ENCODE peak calls at places on chromosome 14, in eight cellular contexts. One of them, this sample, is unnamed.

GRCh38 chr14:92945544-92945943 is 22.6 kb downstream of the CHGA start:
- DNase-seq in bronchial epithelial cell: no peak
- DNase-seq in CD8-positive, alpha-beta T cell: no peak
- DNase-seq in naive thymus-derived CD4-positive, alpha-beta T cell: no peak
- DNase-seq in SW480: no peak
- DNase-seq in hippocampal formation: no peak
- DNase-seq in NCI-H748 treated with DMSO at 0.1 percent for 48 hours: no peak
- DNase-seq in HCT116: no peak
- DNase-seq in this sample: no peak

GRCh38 chr14:77307099-77307496 is 13.6 kb downstream of the POMT2 start:
- DNase-seq in naive thymus-derived CD4-positive, alpha-beta T cell: no peak
- DNase-seq in hippocampal formation: peak
- DNase-seq in SW480: no peak
- DNase-seq in HCT116: no peak
- DNase-seq in CD8-positive, alpha-beta T cell: no peak
- DNase-seq in bronchial epithelial cell: no peak
- DNase-seq in NCI-H748 treated with DMSO at 0.1 percent for 48 hours: no peak
- DNase-seq in this sample: no peak

GRCh38 chr14:34113051-34113511 is 162.2 kb upstream of the EGLN3 start:
- DNase-seq in HCT116: no peak
- DNase-seq in SW480: peak
- DNase-seq in hippocampal formation: no peak
- DNase-seq in bronchial epithelial cell: peak
- DNase-seq in naive thymus-derived CD4-positive, alpha-beta T cell: no peak
- DNase-seq in CD8-positive, alpha-beta T cell: no peak
- DNase-seq in NCI-H748 treated with DMSO at 0.1 percent for 48 hours: no peak
- DNase-seq in this sample: no peak

GRCh38 chr14:101758913-101759593 is 2.5 kb upstream of the PPP2R5C start:
- DNase-seq in bronchial epithelial cell: no peak
- DNase-seq in NCI-H748 treated with DMSO at 0.1 percent for 48 hours: no peak
- DNase-seq in HCT116: no peak
- DNase-seq in SW480: no peak
- DNase-seq in naive thymus-derived CD4-positive, alpha-beta T cell: no peak
- DNase-seq in CD8-positive, alpha-beta T cell: no peak
- DNase-seq in hippocampal formation: no peak
- DNase-seq in this sample: no peak

GRCh38 chr14:65224799-65225198 is 122.5 kb upstream of the MAX start:
- DNase-seq in HCT116: no peak
- DNase-seq in SW480: no peak
- DNase-seq in hippocampal formation: peak
- DNase-seq in bronchial epithelial cell: no peak
- DNase-seq in naive thymus-derived CD4-positive, alpha-beta T cell: no peak
- DNase-seq in CD8-positive, alpha-beta T cell: no peak
- DNase-seq in NCI-H748 treated with DMSO at 0.1 percent for 48 hours: no peak
- DNase-seq in this sample: peak

GRCh38 chr14:37712976-37713431 is 117.6 kb downstream of the TTC6 start:
- DNase-seq in NCI-H748 treated with DMSO at 0.1 percent for 48 hours: no peak
- DNase-seq in bronchial epithelial cell: no peak
- DNase-seq in SW480: no peak
- DNase-seq in naive thymus-derived CD4-positive, alpha-beta T cell: no peak
- DNase-seq in CD8-positive, alpha-beta T cell: no peak
- DNase-seq in hippocampal formation: no peak
- DNase-seq in HCT116: no peak
- DNase-seq in this sample: no peak

GRCh38 chr14:74908861-74909341 is 14.2 kb downstream of the RPS6KL1 start:
- DNase-seq in NCI-H748 treated with DMSO at 0.1 percent for 48 hours: no peak
- DNase-seq in hippocampal formation: no peak
- DNase-seq in CD8-positive, alpha-beta T cell: no peak
- DNase-seq in HCT116: no peak
- DNase-seq in naive thymus-derived CD4-positive, alpha-beta T cell: no peak
- DNase-seq in SW480: no peak
- DNase-seq in bronchial epithelial cell: no peak
- DNase-seq in this sample: no peak

GRCh38 chr14:76877871-76878270 is 51.7 kb downstream of the LRRC74A start:
- DNase-seq in naive thymus-derived CD4-positive, alpha-beta T cell: no peak
- DNase-seq in HCT116: no peak
- DNase-seq in NCI-H748 treated with DMSO at 0.1 percent for 48 hours: no peak
- DNase-seq in hippocampal formation: no peak
- DNase-seq in CD8-positive, alpha-beta T cell: no peak
- DNase-seq in bronchial epithelial cell: no peak
- DNase-seq in SW480: no peak
- DNase-seq in this sample: no peak

GRCh38 chr14:71166434-71166833 is 259.2 kb downstream of the PCNX1 start:
- DNase-seq in bronchial epithelial cell: peak
- DNase-seq in hippocampal formation: no peak
- DNase-seq in SW480: peak
- DNase-seq in naive thymus-derived CD4-positive, alpha-beta T cell: no peak
- DNase-seq in CD8-positive, alpha-beta T cell: no peak
- DNase-seq in NCI-H748 treated with DMSO at 0.1 percent for 48 hours: no peak
- DNase-seq in HCT116: peak
- DNase-seq in this sample: peak

GRCh38 chr14:102696332-102696731 is 80.9 kb upstream of the TRAF3 start:
- DNase-seq in naive thymus-derived CD4-positive, alpha-beta T cell: no peak
- DNase-seq in CD8-positive, alpha-beta T cell: no peak
- DNase-seq in hippocampal formation: no peak
- DNase-seq in SW480: no peak
- DNase-seq in bronchial epithelial cell: no peak
- DNase-seq in HCT116: no peak
- DNase-seq in NCI-H748 treated with DMSO at 0.1 percent for 48 hours: no peak
- DNase-seq in this sample: no peak

GRCh38 chr14:84750763-84751554 is 779.0 kb upstream of the FLRT2 start:
- DNase-seq in NCI-H748 treated with DMSO at 0.1 percent for 48 hours: no peak
- DNase-seq in CD8-positive, alpha-beta T cell: no peak
- DNase-seq in HCT116: no peak
- DNase-seq in naive thymus-derived CD4-positive, alpha-beta T cell: no peak
- DNase-seq in hippocampal formation: no peak
- DNase-seq in bronchial epithelial cell: peak
- DNase-seq in SW480: no peak
- DNase-seq in this sample: no peak

GRCh38 chr14:97802974-97803373 is 1005.8 kb downstream of the VRK1 start:
- DNase-seq in bronchial epithelial cell: no peak
- DNase-seq in NCI-H748 treated with DMSO at 0.1 percent for 48 hours: no peak
- DNase-seq in HCT116: no peak
- DNase-seq in CD8-positive, alpha-beta T cell: no peak
- DNase-seq in SW480: no peak
- DNase-seq in hippocampal formation: no peak
- DNase-seq in naive thymus-derived CD4-positive, alpha-beta T cell: no peak
- DNase-seq in this sample: no peak

GRCh38 chr14:100859781-100860180 is 33.9 kb downstream of the MEG3 start:
- DNase-seq in NCI-H748 treated with DMSO at 0.1 percent for 48 hours: no peak
- DNase-seq in naive thymus-derived CD4-positive, alpha-beta T cell: no peak
- DNase-seq in SW480: no peak
- DNase-seq in HCT116: no peak
- DNase-seq in hippocampal formation: no peak
- DNase-seq in bronchial epithelial cell: no peak
- DNase-seq in CD8-positive, alpha-beta T cell: no peak
- DNase-seq in this sample: no peak

GRCh38 chr14:92719421-92719820 is 29.0 kb downstream of the LGMN start:
- DNase-seq in CD8-positive, alpha-beta T cell: no peak
- DNase-seq in HCT116: no peak
- DNase-seq in naive thymus-derived CD4-positive, alpha-beta T cell: no peak
- DNase-seq in bronchial epithelial cell: no peak
- DNase-seq in hippocampal formation: no peak
- DNase-seq in NCI-H748 treated with DMSO at 0.1 percent for 48 hours: no peak
- DNase-seq in SW480: no peak
- DNase-seq in this sample: no peak

GRCh38 chr14:69669375-69669774 is 58.0 kb downstream of the SUSD6 start:
- DNase-seq in CD8-positive, alpha-beta T cell: no peak
- DNase-seq in bronchial epithelial cell: no peak
- DNase-seq in naive thymus-derived CD4-positive, alpha-beta T cell: no peak
- DNase-seq in SW480: no peak
- DNase-seq in hippocampal formation: no peak
- DNase-seq in HCT116: no peak
- DNase-seq in NCI-H748 treated with DMSO at 0.1 percent for 48 hours: no peak
- DNase-seq in this sample: no peak

GRCh38 chr14:56131004-56131864 is 13.0 kb downstream of the PELI2 start:
- DNase-seq in HCT116: no peak
- DNase-seq in naive thymus-derived CD4-positive, alpha-beta T cell: no peak
- DNase-seq in CD8-positive, alpha-beta T cell: no peak
- DNase-seq in bronchial epithelial cell: no peak
- DNase-seq in SW480: no peak
- DNase-seq in NCI-H748 treated with DMSO at 0.1 percent for 48 hours: no peak
- DNase-seq in hippocampal formation: no peak
- DNase-seq in this sample: no peak

GRCh38 chr14:64761441-64762043 is 57.3 kb downstream of the PLEKHG3 start:
- DNase-seq in naive thymus-derived CD4-positive, alpha-beta T cell: no peak
- DNase-seq in CD8-positive, alpha-beta T cell: no peak
- DNase-seq in HCT116: no peak
- DNase-seq in NCI-H748 treated with DMSO at 0.1 percent for 48 hours: no peak
- DNase-seq in bronchial epithelial cell: no peak
- DNase-seq in hippocampal formation: no peak
- DNase-seq in SW480: no peak
- DNase-seq in this sample: peak

GRCh38 chr14:77119852-77120251 is 21.7 kb downstream of the ZDHHC22 start:
- DNase-seq in NCI-H748 treated with DMSO at 0.1 percent for 48 hours: no peak
- DNase-seq in SW480: no peak
- DNase-seq in naive thymus-derived CD4-positive, alpha-beta T cell: peak
- DNase-seq in bronchial epithelial cell: no peak
- DNase-seq in CD8-positive, alpha-beta T cell: no peak
- DNase-seq in hippocampal formation: no peak
- DNase-seq in HCT116: no peak
- DNase-seq in this sample: no peak

GRCh38 chr14:30389134-30389900 is 169.6 kb upstream of the G2E3 start:
- DNase-seq in naive thymus-derived CD4-positive, alpha-beta T cell: no peak
- DNase-seq in CD8-positive, alpha-beta T cell: no peak
- DNase-seq in NCI-H748 treated with DMSO at 0.1 percent for 48 hours: no peak
- DNase-seq in bronchial epithelial cell: peak
- DNase-seq in SW480: no peak
- DNase-seq in HCT116: no peak
- DNase-seq in hippocampal formation: peak
- DNase-seq in this sample: peak

GRCh38 chr14:65940056-65940735 is 527.7 kb downstream of the FUT8 start:
- DNase-seq in HCT116: peak
- DNase-seq in hippocampal formation: no peak
- DNase-seq in SW480: peak
- DNase-seq in NCI-H748 treated with DMSO at 0.1 percent for 48 hours: peak
- DNase-seq in naive thymus-derived CD4-positive, alpha-beta T cell: no peak
- DNase-seq in bronchial epithelial cell: peak
- DNase-seq in CD8-positive, alpha-beta T cell: no peak
- DNase-seq in this sample: peak

GRCh38 chr14:67749341-67750110 is 47.8 kb downstream of the RDH12 start:
- DNase-seq in CD8-positive, alpha-beta T cell: no peak
- DNase-seq in hippocampal formation: no peak
- DNase-seq in bronchial epithelial cell: no peak
- DNase-seq in HCT116: no peak
- DNase-seq in naive thymus-derived CD4-positive, alpha-beta T cell: no peak
- DNase-seq in SW480: no peak
- DNase-seq in NCI-H748 treated with DMSO at 0.1 percent for 48 hours: no peak
- DNase-seq in this sample: no peak

GRCh38 chr14:91261115-91261514 is 16.6 kb upstream of the GPR68 start:
- DNase-seq in HCT116: no peak
- DNase-seq in SW480: no peak
- DNase-seq in hippocampal formation: no peak
- DNase-seq in naive thymus-derived CD4-positive, alpha-beta T cell: no peak
- DNase-seq in NCI-H748 treated with DMSO at 0.1 percent for 48 hours: no peak
- DNase-seq in bronchial epithelial cell: no peak
- DNase-seq in CD8-positive, alpha-beta T cell: no peak
- DNase-seq in this sample: no peak

GRCh38 chr14:36293824-36294223 is 26.6 kb downstream of the MBIP start:
- DNase-seq in CD8-positive, alpha-beta T cell: no peak
- DNase-seq in NCI-H748 treated with DMSO at 0.1 percent for 48 hours: no peak
- DNase-seq in hippocampal formation: no peak
- DNase-seq in bronchial epithelial cell: peak
- DNase-seq in HCT116: no peak
- DNase-seq in naive thymus-derived CD4-positive, alpha-beta T cell: no peak
- DNase-seq in SW480: no peak
- DNase-seq in this sample: no peak

GRCh38 chr14:102827716-102828115 is 50.5 kb downstream of the TRAF3 start:
- DNase-seq in SW480: no peak
- DNase-seq in NCI-H748 treated with DMSO at 0.1 percent for 48 hours: no peak
- DNase-seq in HCT116: no peak
- DNase-seq in bronchial epithelial cell: no peak
- DNase-seq in naive thymus-derived CD4-positive, alpha-beta T cell: no peak
- DNase-seq in CD8-positive, alpha-beta T cell: no peak
- DNase-seq in hippocampal formation: no peak
- DNase-seq in this sample: no peak

GRCh38 chr14:74667758-74668157 is 45.1 kb downstream of the AREL1 start:
- DNase-seq in NCI-H748 treated with DMSO at 0.1 percent for 48 hours: no peak
- DNase-seq in hippocampal formation: no peak
- DNase-seq in HCT116: no peak
- DNase-seq in CD8-positive, alpha-beta T cell: no peak
- DNase-seq in naive thymus-derived CD4-positive, alpha-beta T cell: no peak
- DNase-seq in bronchial epithelial cell: no peak
- DNase-seq in SW480: no peak
- DNase-seq in this sample: no peak

GRCh38 chr14:87805315-87805723 is 187.7 kb downstream of the GALC start:
- DNase-seq in NCI-H748 treated with DMSO at 0.1 percent for 48 hours: peak
- DNase-seq in bronchial epithelial cell: peak
- DNase-seq in hippocampal formation: peak
- DNase-seq in HCT116: no peak
- DNase-seq in SW480: no peak
- DNase-seq in CD8-positive, alpha-beta T cell: peak
- DNase-seq in naive thymus-derived CD4-positive, alpha-beta T cell: no peak
- DNase-seq in this sample: peak

GRCh38 chr14:84874436-84874835 is 655.5 kb upstream of the FLRT2 start:
- DNase-seq in HCT116: no peak
- DNase-seq in hippocampal formation: no peak
- DNase-seq in SW480: no peak
- DNase-seq in bronchial epithelial cell: no peak
- DNase-seq in naive thymus-derived CD4-positive, alpha-beta T cell: no peak
- DNase-seq in CD8-positive, alpha-beta T cell: no peak
- DNase-seq in NCI-H748 treated with DMSO at 0.1 percent for 48 hours: no peak
- DNase-seq in this sample: no peak

GRCh38 chr14:105204206-105204930 is 23.3 kb upstream of the NUDT14 start:
- DNase-seq in HCT116: no peak
- DNase-seq in NCI-H748 treated with DMSO at 0.1 percent for 48 hours: no peak
- DNase-seq in naive thymus-derived CD4-positive, alpha-beta T cell: no peak
- DNase-seq in CD8-positive, alpha-beta T cell: no peak
- DNase-seq in hippocampal formation: peak
- DNase-seq in SW480: peak
- DNase-seq in bronchial epithelial cell: peak
- DNase-seq in this sample: peak

GRCh38 chr14:101120636-101121398 is 217.3 kb upstream of the RTL1 start:
- DNase-seq in bronchial epithelial cell: no peak
- DNase-seq in CD8-positive, alpha-beta T cell: peak
- DNase-seq in NCI-H748 treated with DMSO at 0.1 percent for 48 hours: no peak
- DNase-seq in HCT116: no peak
- DNase-seq in SW480: no peak
- DNase-seq in naive thymus-derived CD4-positive, alpha-beta T cell: no peak
- DNase-seq in hippocampal formation: peak
- DNase-seq in this sample: no peak

This sample was measured in RPMI8226.